ENCODE peak calls at places on chromosomes 4 and X, in seven cellular contexts. E is A549, S is stomach, K is gastrocnemius medialis, O is uterus, A is suprapubic skin, T is lung. Z is an unnamed sample.

GRCh38 chrX:57044226-57044625 is 48.9 kb upstream of the SPIN3 start:
- DNase-seq in A (no peak), S (no peak), O (no peak), K (no peak), E (no peak), T (no peak), Z (no peak)

GRCh38 chrX:135923353-135923752 is 29.8 kb downstream of the SAGE1 start:
- DNase-seq in T (no peak), S (no peak), K (no peak), O (no peak), E (peak), A (no peak), Z (no peak)

GRCh38 chr4:123093247-123093646 is 170.8 kb upstream of the NUDT6 start:
- DNase-seq in O (no peak), S (no peak), E (no peak), A (no peak), K (no peak), T (no peak), Z (no peak)

GRCh38 chrX:53678667-53679066 is 7.9 kb downstream of the HUWE1 start:
- DNase-seq in K (no peak), S (no peak), T (no peak), E (peak), O (no peak), A (no peak), Z (no peak)

GRCh38 chrX:47239199-47239598 is 6.4 kb downstream of the USP11 start:
- DNase-seq in A (no peak), T (no peak), O (no peak), K (no peak), S (no peak), E (no peak), Z (no peak)

GRCh38 chr4:118322831-118323502 is 29.8 kb downstream of the PRSS12 start:
- DNase-seq in K (no peak), O (no peak), S (no peak), A (no peak), E (no peak), T (no peak), Z (no peak)

GRCh38 chr4:17490575-17491059 is 21.3 kb downstream of the QDPR start:
- DNase-seq in T (no peak), A (no peak), O (no peak), K (no peak), E (no peak), S (peak), Z (no peak)

GRCh38 chr4:8913121-8913857 is 41.6 kb upstream of the HMX1 start:
- DNase-seq in A (peak), E (no peak), K (no peak), O (peak), T (no peak), S (peak), Z (no peak)

GRCh38 chr4:85776579-85776978 is 301.6 kb downstream of the ARHGAP24 start:
- DNase-seq in A (no peak), E (no peak), K (no peak), T (no peak), S (no peak), O (no peak), Z (no peak)

GRCh38 chrX:68988865-68989264 is 160.0 kb downstream of the EFNB1 start:
- DNase-seq in A (no peak), E (no peak), S (no peak), K (no peak), T (no peak), O (no peak), Z (no peak)

GRCh38 chrX:112814496-112814895 is 26.1 kb downstream of the AMOT start:
- DNase-seq in K (no peak), E (no peak), T (no peak), O (no peak), A (no peak), S (no peak), Z (no peak)

GRCh38 chrX:104189862-104190261 is 23.6 kb downstream of the FAM199X start:
- DNase-seq in E (no peak), A (no peak), O (no peak), T (no peak), S (no peak), K (no peak), Z (no peak)

GRCh38 chrX:148567229-148567628 is 66.8 kb downstream of the AFF2 start:
- DNase-seq in K (no peak), T (no peak), O (no peak), A (no peak), E (no peak), S (no peak), Z (no peak)

GRCh38 chrX:129831486-129831885 is 12.2 kb downstream of the ZDHHC9 start:
- DNase-seq in S (no peak), O (no peak), K (no peak), T (no peak), A (no peak), E (no peak), Z (no peak)

GRCh38 chr4:85722806-85723205 is 247.9 kb downstream of the ARHGAP24 start:
- DNase-seq in O (no peak), A (no peak), E (no peak), T (no peak), K (no peak), S (no peak), Z (no peak)

GRCh38 chr4:167613381-167613780 is 379.1 kb upstream of the SPOCK3 start:
- DNase-seq in O (no peak), K (no peak), E (no peak), S (no peak), T (no peak), A (no peak), Z (no peak)

GRCh38 chr4:150297861-150298474 is 219.7 kb downstream of the DCLK2 start:
- DNase-seq in O (no peak), S (no peak), E (no peak), T (no peak), A (no peak), K (no peak), Z (no peak)

GRCh38 chr4:150306719-150307118 is 228.5 kb downstream of the DCLK2 start:
- DNase-seq in S (no peak), A (no peak), E (no peak), K (no peak), T (no peak), O (no peak), Z (no peak)

GRCh38 chr4:150305995-150306394 is 227.8 kb downstream of the DCLK2 start:
- DNase-seq in K (no peak), S (no peak), O (no peak), E (no peak), T (no peak), A (no peak), Z (no peak)

GRCh38 chr4:150302553-150302952 is 224.3 kb downstream of the DCLK2 start:
- DNase-seq in S (no peak), O (no peak), A (no peak), T (no peak), K (no peak), E (peak), Z (no peak)
- TF ChIP-seq CTCF in S (no peak), O (no peak), A (no peak), T (no peak), K (no peak), E (no peak), Z (no peak)

DNA sequence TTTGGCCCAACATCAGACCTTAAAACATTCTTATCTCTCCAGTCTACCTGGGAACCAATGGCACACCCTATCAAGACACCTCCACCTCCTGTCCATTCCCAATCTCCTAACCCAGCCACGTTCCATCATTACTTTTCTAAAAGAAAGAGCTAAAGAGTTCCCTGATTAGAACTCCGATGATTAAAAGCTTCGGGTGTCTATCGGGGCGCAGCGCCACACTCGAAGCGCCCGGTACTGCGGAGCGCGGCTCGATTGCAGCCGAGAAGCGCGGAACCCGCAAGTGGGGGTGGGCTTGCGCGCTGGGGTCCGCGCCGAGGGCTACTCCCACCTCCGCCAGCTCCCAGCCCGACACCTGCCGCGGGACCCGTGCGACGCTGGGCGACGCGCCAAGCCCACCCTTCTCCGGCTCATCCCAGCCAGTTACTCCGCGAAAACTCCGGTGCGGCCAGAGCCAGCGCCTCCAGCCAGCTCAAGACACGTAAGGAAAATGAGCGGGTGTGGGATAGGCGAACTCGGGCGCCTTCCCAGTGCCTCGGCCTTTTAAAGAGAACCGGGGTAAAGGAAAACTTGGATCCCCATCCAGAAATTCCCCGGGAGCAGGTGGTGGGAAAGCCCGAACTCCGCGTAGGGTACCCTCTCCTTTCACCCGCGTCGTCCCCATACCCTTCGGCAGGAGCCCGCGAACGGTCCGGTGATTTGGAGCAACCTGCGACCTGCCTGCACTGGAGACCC is 601 bp downstream of the NPY1R start:
- DNase-seq in A (no peak), O (peak), S (no peak), K (no peak), E (peak), T (no peak), Z (peak)
- H3K4me3 ChIP-seq in A (peak), O (peak), S (peak), K (peak), E (peak), T (peak), Z (peak)

GRCh38 chr4:624705-625590 is at the start of gene PDE6B:
- DNase-seq in S (no peak), T (no peak), O (no peak), K (no peak), E (no peak), A (peak), Z (peak)
- H3K27ac ChIP-seq in S (no peak), T (no peak), O (no peak), K (no peak), E (no peak), A (no peak), Z (no peak)

DNA sequence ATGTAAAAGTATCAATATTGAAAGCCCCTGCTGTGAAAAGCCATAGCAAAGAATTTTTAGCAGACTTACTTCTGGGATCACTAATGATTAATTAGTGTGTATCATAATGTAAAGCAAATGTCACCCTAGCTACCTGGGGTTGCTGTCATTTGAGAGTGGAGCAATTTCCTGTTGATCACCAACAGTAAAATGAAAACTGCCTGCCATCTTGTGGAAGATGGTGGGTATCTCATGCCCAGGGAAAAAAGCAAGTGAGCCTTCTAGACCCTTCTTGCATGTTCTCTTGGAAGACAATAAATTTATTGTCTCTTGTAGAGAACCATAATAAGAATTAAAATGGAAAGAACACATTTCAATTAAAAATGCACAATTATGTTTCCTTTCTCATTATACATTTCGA is 360.2 kb downstream of the ZIC3 start:
- DNase-seq in O (no peak), A (no peak), S (no peak), E (no peak), K (no peak), T (no peak), Z (no peak)
- TF ChIP-seq CTCF in O (no peak), A (no peak), S (peak), E (peak), K (no peak), T (no peak), Z (no peak)

GRCh38 chrX:107675823-107676555 is 47.7 kb downstream of the PRPS1 start:
- DNase-seq in S (no peak), E (no peak), T (peak), K (peak), O (peak), A (no peak), Z (no peak)

GRCh38 chrX:107674480-107675364 is 46.4 kb downstream of the PRPS1 start:
- DNase-seq in T (peak), S (peak), E (no peak), A (peak), O (peak), K (peak), Z (peak)

GRCh38 chrX:107673933-107674479 is 45.7 kb downstream of the PRPS1 start:
- DNase-seq in K (peak), A (peak), S (peak), E (no peak), T (peak), O (peak), Z (peak)

GRCh38 chrX:107676559-107677378 is 48.5 kb downstream of the PRPS1 start:
- DNase-seq in E (peak), A (peak), K (peak), S (peak), T (peak), O (peak), Z (peak)

DNA sequence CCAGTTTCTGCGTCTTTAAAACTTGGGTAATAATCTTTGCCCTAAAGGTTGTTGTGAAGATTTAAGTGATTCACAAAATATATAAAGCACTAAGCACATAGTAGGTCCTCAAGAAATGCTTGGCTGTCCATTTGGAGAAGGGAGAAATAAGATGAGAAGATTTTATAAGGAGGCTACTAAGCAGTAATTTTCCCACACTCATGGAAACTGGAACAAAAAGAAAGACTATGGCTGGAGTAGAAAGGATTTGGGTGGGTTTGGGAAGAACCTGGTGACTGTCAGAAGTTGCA is 47.0 kb downstream of the PRPS1 start:
- DNase-seq in T (no peak), S (no peak), E (no peak), K (no peak), A (no peak), O (no peak), Z (no peak)
- H3K4me3 ChIP-seq in T (no peak), S (peak), E (peak), K (no peak), A (peak), O (peak), Z (peak)

DNA sequence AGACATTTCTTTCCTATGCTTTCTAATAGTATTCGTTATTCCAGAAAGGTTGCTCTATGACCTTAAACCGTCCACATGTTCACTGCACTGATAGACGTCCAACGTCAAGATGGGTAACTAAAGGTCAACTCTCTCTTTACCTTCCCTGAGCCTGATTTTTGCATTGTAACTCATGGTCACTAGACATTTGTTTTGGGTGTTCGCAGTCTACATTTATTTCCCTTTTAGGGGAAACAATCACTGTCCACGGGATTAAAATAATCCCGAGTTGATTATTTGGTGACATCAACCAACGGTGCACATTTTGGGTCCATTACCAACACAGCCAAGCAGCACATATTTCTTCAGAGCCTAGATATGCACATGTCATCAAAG is 540 bp upstream of the HADH start:
- DNase-seq in O (no peak), K (no peak), S (no peak), A (no peak), E (no peak), T (no peak), Z (no peak)
- H3K27ac ChIP-seq in O (peak), K (peak), S (peak), A (peak), E (no peak), T (peak), Z (peak)

GRCh38 chr4:15951781-15952180 is 11.2 kb downstream of the FGFBP2 start:
- DNase-seq in A (no peak), E (no peak), O (no peak), K (no peak), S (no peak), T (no peak), Z (no peak)
- TF ChIP-seq CTCF in A (no peak), E (no peak), O (no peak), K (no peak), S (no peak), T (no peak), Z (no peak)

DNA sequence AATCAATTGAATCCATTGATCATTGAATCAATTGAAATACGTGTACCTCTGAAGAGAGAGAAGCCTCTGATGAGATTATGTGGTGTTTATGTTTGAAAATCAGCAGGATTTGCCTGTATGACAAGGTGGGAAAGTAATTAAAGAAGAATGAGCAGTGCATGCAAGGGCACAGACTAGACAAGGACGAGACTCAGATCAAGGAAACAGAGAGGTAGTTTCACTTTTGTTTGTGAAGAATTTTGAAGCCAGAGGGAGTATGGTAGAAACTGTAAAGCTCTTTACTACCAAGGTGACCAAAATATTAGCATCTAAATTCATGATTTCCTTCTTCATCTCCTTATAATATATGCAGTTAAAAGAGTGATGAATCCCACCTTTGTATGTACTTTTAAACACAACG is 1830.0 kb upstream of the IGFBP7 start:
- DNase-seq in K (no peak), S (no peak), E (no peak), O (no peak), A (no peak), T (no peak), Z (no peak)
- H3K4me3 ChIP-seq in K (no peak), S (no peak), E (peak), O (no peak), A (no peak), T (no peak), Z (no peak)

Z was measured in kidney.